ENCODE peak calls at places on chromosomes 13 and 19, in four cellular contexts. One of them, this sample, is unnamed.

GRCh38 chr19:30017172-30017571 is 75.1 kb downstream of the URI1 start:
- DNase-seq in activated CD4-positive, alpha-beta T cell treated with anti-CD3 and anti-CD28 coated beads, Interleukin-2, amount 50 U/mL, for 48 hours: no peak
- DNase-seq in sciatic nerve: no peak
- DNase-seq in stimulated activated CD4-positive, alpha-beta T cell treated with anti-CD3 and anti-CD28 coated beads, Interleukin-2, amount 100 ng/mL, for 48 hours: no peak
- DNase-seq in this sample: no peak

GRCh38 chr19:55437410-55437809 is 5.7 kb downstream of the SHISA7 start:
- DNase-seq in sciatic nerve: peak; percentile 75
- DNase-seq in activated CD4-positive, alpha-beta T cell treated with anti-CD3 and anti-CD28 coated beads, Interleukin-2, amount 50 U/mL, for 48 hours: peak; percentile 27
- DNase-seq in stimulated activated CD4-positive, alpha-beta T cell treated with anti-CD3 and anti-CD28 coated beads, Interleukin-2, amount 100 ng/mL, for 48 hours: no peak
- DNase-seq in this sample: no peak

GRCh38 chr13:93727301-93728141 is 500.9 kb downstream of the GPC6 start:
- DNase-seq in sciatic nerve: no peak
- DNase-seq in stimulated activated CD4-positive, alpha-beta T cell treated with anti-CD3 and anti-CD28 coated beads, Interleukin-2, amount 100 ng/mL, for 48 hours: no peak
- DNase-seq in activated CD4-positive, alpha-beta T cell treated with anti-CD3 and anti-CD28 coated beads, Interleukin-2, amount 50 U/mL, for 48 hours: no peak
- DNase-seq in this sample: no peak

GRCh38 chr13:32811297-32811800 is 204.9 kb upstream of the KL start:
- DNase-seq in stimulated activated CD4-positive, alpha-beta T cell treated with anti-CD3 and anti-CD28 coated beads, Interleukin-2, amount 100 ng/mL, for 48 hours: no peak
- DNase-seq in activated CD4-positive, alpha-beta T cell treated with anti-CD3 and anti-CD28 coated beads, Interleukin-2, amount 50 U/mL, for 48 hours: no peak
- DNase-seq in sciatic nerve: no peak
- DNase-seq in this sample: no peak

GRCh38 chr19:4197625-4198466 is 15.4 kb downstream of the ANKRD24 start:
- DNase-seq in stimulated activated CD4-positive, alpha-beta T cell treated with anti-CD3 and anti-CD28 coated beads, Interleukin-2, amount 100 ng/mL, for 48 hours: no peak
- DNase-seq in sciatic nerve: no peak
- DNase-seq in activated CD4-positive, alpha-beta T cell treated with anti-CD3 and anti-CD28 coated beads, Interleukin-2, amount 50 U/mL, for 48 hours: no peak
- DNase-seq in this sample: no peak

GRCh38 chr19:49830766-49831165 is 12.7 kb downstream of the MED25 start:
- DNase-seq in activated CD4-positive, alpha-beta T cell treated with anti-CD3 and anti-CD28 coated beads, Interleukin-2, amount 50 U/mL, for 48 hours: no peak
- DNase-seq in sciatic nerve: no peak
- DNase-seq in stimulated activated CD4-positive, alpha-beta T cell treated with anti-CD3 and anti-CD28 coated beads, Interleukin-2, amount 100 ng/mL, for 48 hours: no peak
- DNase-seq in this sample: no peak

GRCh38 chr19:14059652-14060155 is 2.2 kb downstream of the PALM3 start:
- DNase-seq in activated CD4-positive, alpha-beta T cell treated with anti-CD3 and anti-CD28 coated beads, Interleukin-2, amount 50 U/mL, for 48 hours: no peak
- DNase-seq in sciatic nerve: no peak
- DNase-seq in stimulated activated CD4-positive, alpha-beta T cell treated with anti-CD3 and anti-CD28 coated beads, Interleukin-2, amount 100 ng/mL, for 48 hours: no peak
- DNase-seq in this sample: no peak

GRCh38 chr19:5665781-5666513 is 14.4 kb downstream of the MICOS13 start:
- DNase-seq in sciatic nerve: no peak
- DNase-seq in stimulated activated CD4-positive, alpha-beta T cell treated with anti-CD3 and anti-CD28 coated beads, Interleukin-2, amount 100 ng/mL, for 48 hours: no peak
- DNase-seq in activated CD4-positive, alpha-beta T cell treated with anti-CD3 and anti-CD28 coated beads, Interleukin-2, amount 50 U/mL, for 48 hours: no peak
- DNase-seq in this sample: peak; percentile 34

GRCh38 chr19:10968527-10969081 is 7.8 kb downstream of the SMARCA4 start:
- DNase-seq in sciatic nerve: no peak
- DNase-seq in stimulated activated CD4-positive, alpha-beta T cell treated with anti-CD3 and anti-CD28 coated beads, Interleukin-2, amount 100 ng/mL, for 48 hours: no peak
- DNase-seq in activated CD4-positive, alpha-beta T cell treated with anti-CD3 and anti-CD28 coated beads, Interleukin-2, amount 50 U/mL, for 48 hours: no peak
- DNase-seq in this sample: no peak

GRCh38 chr13:49938274-49938673 is 2.1 kb upstream of the SPRYD7 start:
- DNase-seq in sciatic nerve: no peak
- DNase-seq in stimulated activated CD4-positive, alpha-beta T cell treated with anti-CD3 and anti-CD28 coated beads, Interleukin-2, amount 100 ng/mL, for 48 hours: no peak
- DNase-seq in activated CD4-positive, alpha-beta T cell treated with anti-CD3 and anti-CD28 coated beads, Interleukin-2, amount 50 U/mL, for 48 hours: no peak
- DNase-seq in this sample: no peak

GRCh38 chr19:1882089-1882785 is 3.1 kb downstream of the ABHD17A start:
- DNase-seq in sciatic nerve: no peak
- DNase-seq in stimulated activated CD4-positive, alpha-beta T cell treated with anti-CD3 and anti-CD28 coated beads, Interleukin-2, amount 100 ng/mL, for 48 hours: peak; percentile 44
- DNase-seq in activated CD4-positive, alpha-beta T cell treated with anti-CD3 and anti-CD28 coated beads, Interleukin-2, amount 50 U/mL, for 48 hours: peak; percentile 68
- DNase-seq in this sample: no peak

GRCh38 chr13:33188093-33188882 is 97.3 kb downstream of the STARD13 start:
- DNase-seq in stimulated activated CD4-positive, alpha-beta T cell treated with anti-CD3 and anti-CD28 coated beads, Interleukin-2, amount 100 ng/mL, for 48 hours: no peak
- DNase-seq in sciatic nerve: no peak
- DNase-seq in activated CD4-positive, alpha-beta T cell treated with anti-CD3 and anti-CD28 coated beads, Interleukin-2, amount 50 U/mL, for 48 hours: no peak
- DNase-seq in this sample: no peak

GRCh38 chr19:49224856-49225255 is 67.3 kb downstream of the TRPM4 start:
- DNase-seq in activated CD4-positive, alpha-beta T cell treated with anti-CD3 and anti-CD28 coated beads, Interleukin-2, amount 50 U/mL, for 48 hours: peak; percentile 32
- DNase-seq in stimulated activated CD4-positive, alpha-beta T cell treated with anti-CD3 and anti-CD28 coated beads, Interleukin-2, amount 100 ng/mL, for 48 hours: peak; percentile 27
- DNase-seq in sciatic nerve: no peak
- DNase-seq in this sample: no peak

GRCh38 chr13:112573710-112574109 is 14.2 kb downstream of the TUBGCP3 start:
- DNase-seq in stimulated activated CD4-positive, alpha-beta T cell treated with anti-CD3 and anti-CD28 coated beads, Interleukin-2, amount 100 ng/mL, for 48 hours: no peak
- DNase-seq in activated CD4-positive, alpha-beta T cell treated with anti-CD3 and anti-CD28 coated beads, Interleukin-2, amount 50 U/mL, for 48 hours: no peak
- DNase-seq in sciatic nerve: no peak
- DNase-seq in this sample: no peak

GRCh38 chr13:27622102-27622820 is 569 bp downstream of the POLR1D start:
- DNase-seq in sciatic nerve: no peak
- DNase-seq in stimulated activated CD4-positive, alpha-beta T cell treated with anti-CD3 and anti-CD28 coated beads, Interleukin-2, amount 100 ng/mL, for 48 hours: no peak
- DNase-seq in activated CD4-positive, alpha-beta T cell treated with anti-CD3 and anti-CD28 coated beads, Interleukin-2, amount 50 U/mL, for 48 hours: no peak
- DNase-seq in this sample: no peak

GRCh38 chr13:113904411-113904810 is 40.5 kb upstream of the GAS6 start:
- DNase-seq in sciatic nerve: peak; percentile 67
- DNase-seq in stimulated activated CD4-positive, alpha-beta T cell treated with anti-CD3 and anti-CD28 coated beads, Interleukin-2, amount 100 ng/mL, for 48 hours: no peak
- DNase-seq in activated CD4-positive, alpha-beta T cell treated with anti-CD3 and anti-CD28 coated beads, Interleukin-2, amount 50 U/mL, for 48 hours: peak; percentile 41
- DNase-seq in this sample: no peak

GRCh38 chr13:50609016-50609415 is 234.5 kb downstream of the DLEU7 start:
- DNase-seq in activated CD4-positive, alpha-beta T cell treated with anti-CD3 and anti-CD28 coated beads, Interleukin-2, amount 50 U/mL, for 48 hours: no peak
- DNase-seq in stimulated activated CD4-positive, alpha-beta T cell treated with anti-CD3 and anti-CD28 coated beads, Interleukin-2, amount 100 ng/mL, for 48 hours: no peak
- DNase-seq in sciatic nerve: no peak
- DNase-seq in this sample: no peak

GRCh38 chr19:3024509-3024869 is 4.6 kb downstream of the TLE2 start:
- DNase-seq in stimulated activated CD4-positive, alpha-beta T cell treated with anti-CD3 and anti-CD28 coated beads, Interleukin-2, amount 100 ng/mL, for 48 hours: no peak
- DNase-seq in activated CD4-positive, alpha-beta T cell treated with anti-CD3 and anti-CD28 coated beads, Interleukin-2, amount 50 U/mL, for 48 hours: no peak
- DNase-seq in sciatic nerve: no peak
- DNase-seq in this sample: no peak

GRCh38 chr19:13832096-13832495 is 36.9 kb downstream of the ZSWIM4 start:
- DNase-seq in sciatic nerve: no peak
- DNase-seq in activated CD4-positive, alpha-beta T cell treated with anti-CD3 and anti-CD28 coated beads, Interleukin-2, amount 50 U/mL, for 48 hours: no peak
- DNase-seq in stimulated activated CD4-positive, alpha-beta T cell treated with anti-CD3 and anti-CD28 coated beads, Interleukin-2, amount 100 ng/mL, for 48 hours: no peak
- DNase-seq in this sample: no peak

GRCh38 chr19:16506961-16507360 is 10.8 kb downstream of the C19orf44 start:
- DNase-seq in activated CD4-positive, alpha-beta T cell treated with anti-CD3 and anti-CD28 coated beads, Interleukin-2, amount 50 U/mL, for 48 hours: no peak
- DNase-seq in sciatic nerve: no peak
- DNase-seq in stimulated activated CD4-positive, alpha-beta T cell treated with anti-CD3 and anti-CD28 coated beads, Interleukin-2, amount 100 ng/mL, for 48 hours: no peak
- DNase-seq in this sample: no peak